ENCODE peak calls at places on chromosome 3, in nine cellular contexts. H, P, Y, T, Z, W, B, K and L are unnamed samples.

GRCh38 chr3:129504471-129505100 is 23.9 kb upstream of the RHO start:
- DNase-seq in H (no peak), P (no peak), Y (no peak), T (no peak), Z (no peak), W (no peak), B (no peak), K (no peak), L (no peak)

GRCh38 chr3:149471991-149472390 is 2.5 kb upstream of the TM4SF4 start:
- DNase-seq in H (no peak), P (no peak), Y (no peak), T (no peak), Z (no peak), W (no peak), B (no peak), K (no peak), L (no peak)

GRCh38 chr3:173037840-173038483 is 103.1 kb downstream of the SPATA16 start:
- DNase-seq in H (no peak), P (no peak), Y (peak), T (no peak), Z (no peak), W (no peak), B (no peak), K (no peak), L (no peak)

GRCh38 chr3:8937064-8938020 is 25.9 kb downstream of the RAD18 start:
- DNase-seq in H (no peak), P (no peak), Y (peak), T (peak), Z (no peak), W (peak), B (no peak), K (no peak), L (no peak)

GRCh38 chr3:52345521-52346110 is 29.5 kb downstream of the DNAH1 start:
- DNase-seq in H (no peak), P (no peak), Y (no peak), T (peak), Z (no peak), W (no peak), B (no peak), K (no peak), L (no peak)

GRCh38 chr3:82082796-82083195 is 321.4 kb upstream of the GBE1 start:
- DNase-seq in H (no peak), P (no peak), Y (no peak), T (no peak), Z (no peak), W (peak), B (no peak), K (no peak), L (no peak)

GRCh38 chr3:152773633-152774032 is 61.3 kb upstream of the P2RY1 start:
- DNase-seq in H (no peak), P (no peak), Y (no peak), T (no peak), Z (no peak), W (no peak), B (no peak), K (no peak), L (no peak)

GRCh38 chr3:32780071-32780734 is 37.6 kb upstream of the TRIM71 start:
- DNase-seq in H (no peak), P (peak), Y (no peak), T (no peak), Z (no peak), W (no peak), B (no peak), K (no peak), L (no peak)

GRCh38 chr3:128585189-128585588 is 65.4 kb downstream of the RPN1 start:
- DNase-seq in H (no peak), P (no peak), Y (no peak), T (no peak), Z (no peak), W (no peak), B (no peak), K (no peak), L (no peak)

GRCh38 chr3:121748638-121749275 is 784 bp downstream of the GOLGB1 start:
- DNase-seq in H (no peak), P (no peak), Y (peak), T (peak), Z (no peak), W (peak), B (no peak), K (no peak), L (peak)